ENCODE peak calls at places on chromosome 5, in ten cellular contexts. Q is thyroid gland; J is prostate gland; S is MM.1S; N is IMR-90; Y is astrocyte; I is effector memory CD4-positive, alpha-beta T cell; W is lower lobe of right lung; X is HCT116; L is fibroblast of lung. U is an unnamed sample. For H3K4me1, the result is how much of the 10 kb centered on the place peaks cover.

GRCh38 chr5:16797949-16798348 is 138.1 kb downstream of the MYO10 start:
- DNase-seq in J (no peak), W (no peak), N (no peak), Q (no peak), Y (no peak), X (no peak), I (no peak), S (no peak), L (no peak), U (no peak)

GRCh38 chr5:173831196-173831914 is 56.8 kb upstream of the CPEB4 start:
- DNase-seq in X (no peak), L (no peak), I (no peak), N (no peak), Q (no peak), J (no peak), S (no peak), Y (no peak), W (no peak), U (no peak)

GRCh38 chr5:3007577-3007976 is 256.1 kb upstream of the IRX2 start:
- DNase-seq in L (no peak), X (no peak), J (no peak), Y (no peak), Q (no peak), S (no peak), N (no peak), I (no peak), W (no peak), U (no peak)

GRCh38 chr5:43357797-43358196 is 44.6 kb upstream of the HMGCS1 start:
- DNase-seq in Q (no peak), N (no peak), Y (no peak), S (no peak), W (no peak), X (no peak), L (no peak), J (no peak), I (no peak), U (no peak)

GRCh38 chr5:15789661-15790060 is 289.7 kb downstream of the FBXL7 start:
- DNase-seq in J (no peak), N (peak), Y (peak), W (no peak), L (no peak), Q (no peak), X (no peak), S (no peak), I (no peak), U (no peak)

GRCh38 chr5:115511632-115512031 is 32.9 kb downstream of the FEM1C start:
- DNase-seq in Q (no peak), L (no peak), S (no peak), W (no peak), J (no peak), N (no peak), I (no peak), Y (no peak), X (no peak), U (no peak)

GRCh38 chr5:154779105-154779504 is 23.9 kb downstream of the LARP1 start:
- DNase-seq in W (no peak), X (peak), I (no peak), N (peak), Q (no peak), J (no peak), Y (peak), S (no peak), L (peak), U (no peak)

GRCh38 chr5:179118756-179119414 is 58.7 kb downstream of the ZNF354C start:
- DNase-seq in J (no peak), S (no peak), X (no peak), W (no peak), N (no peak), I (no peak), Y (no peak), L (no peak), Q (no peak), U (no peak)

GRCh38 chr5:39186289-39186688 is 33.1 kb downstream of the FYB1 start:
- DNase-seq in W (no peak), I (no peak), Y (no peak), J (no peak), S (no peak), X (no peak), L (no peak), N (no peak), Q (no peak), U (no peak)

GRCh38 chr5:170630226-170630625 is 126.4 kb downstream of the KCNIP1 start:
- DNase-seq in X (no peak), S (no peak), L (no peak), Y (no peak), I (no peak), Q (no peak), W (no peak), J (no peak), N (no peak), U (no peak)

GRCh38 chr5:1208743-1209551 is 7.6 kb downstream of the SLC6A19 start:
- DNase-seq in Y (no peak), L (no peak), J (no peak), N (no peak), S (no peak), Q (peak), W (peak), X (no peak), I (no peak), U (no peak)

GRCh38 chr5:82419559-82420332 is 141.6 kb upstream of the RPS23 start:
- DNase-seq in N (no peak), J (no peak), Q (no peak), S (no peak), X (no peak), Y (no peak), L (no peak), W (no peak), I (no peak), U (no peak)

GRCh38 chr5:112491257-112491656 is 72.2 kb upstream of the EPB41L4A start:
- DNase-seq in L (no peak), X (peak), S (no peak), I (no peak), J (no peak), N (peak), W (no peak), Y (no peak), Q (no peak), U (no peak)

GRCh38 chr5:154367101-154367500 is 78.7 kb upstream of the SAP30L start:
- DNase-seq in I (no peak), L (peak), S (no peak), J (no peak), W (no peak), Q (no peak), N (peak), X (no peak), Y (peak), U (no peak)

GRCh38 chr5:167985373-167985772 is 306.1 kb upstream of the WWC1 start:
- DNase-seq in J (no peak), W (no peak), I (no peak), X (no peak), Y (peak), L (no peak), N (no peak), S (no peak), Q (no peak), U (no peak)

GRCh38 chr5:88438006-88438405 is 169.4 kb upstream of the TMEM161B start:
- DNase-seq in W (no peak), X (peak), L (no peak), Y (peak), N (no peak), S (no peak), I (no peak), J (no peak), Q (peak), U (no peak)

GRCh38 chr5:173627860-173628392 is 11.5 kb upstream of the BOD1 start:
- DNase-seq in I (no peak), S (no peak), W (no peak), X (no peak), L (no peak), N (no peak), J (no peak), Y (no peak), Q (peak), U (no peak)

GRCh38 chr5:135537271-135537670 is 1.5 kb upstream of the NEUROG1 start:
- DNase-seq in I (no peak), S (no peak), X (no peak), J (no peak), W (no peak), Q (no peak), N (no peak), Y (no peak), L (no peak), U (no peak)

GRCh38 chr5:113678924-113679575 is 165.6 kb downstream of the YTHDC2 start:
- DNase-seq in L (peak), S (peak), Y (peak), J (no peak), N (peak), X (peak), W (no peak), Q (peak), I (no peak), U (no peak)

GRCh38 chr5:168786142-168786541 is 207.0 kb upstream of the PANK3 start:
- DNase-seq in S (no peak), X (peak), N (no peak), L (no peak), J (no peak), Q (no peak), I (no peak), W (no peak), Y (peak), U (no peak)

GRCh38 chr5:55934117-55934613 is 60.6 kb downstream of the IL6ST start:
- DNase-seq in W (no peak), S (no peak), N (no peak), Q (no peak), J (peak), I (no peak), X (no peak), L (peak), Y (no peak), U (no peak)

GRCh38 chr5:112895682-112896081 is 26.3 kb downstream of the REEP5 start:
- DNase-seq in I (no peak), J (no peak), X (no peak), S (no peak), Y (no peak), L (no peak), N (no peak), W (no peak), Q (no peak), U (no peak)

GRCh38 chr5:123206618-123207320 is 117.7 kb downstream of the PRDM6 start:
- DNase-seq in L (peak), Q (no peak), X (no peak), J (no peak), N (peak), W (no peak), S (no peak), I (no peak), Y (peak), U (no peak)

GRCh38 chr5:126516133-126516532 is 78.9 kb downstream of the ALDH7A1 start:
- DNase-seq in J (no peak), I (no peak), S (no peak), X (no peak), Q (no peak), Y (peak), N (peak), L (peak), W (no peak), U (no peak)

GRCh38 chr5:1502046-1502736 is 21.6 kb downstream of the LPCAT1 start:
- DNase-seq in Y (no peak), S (no peak), L (no peak), W (peak), J (no peak), Q (no peak), I (peak), X (no peak), N (no peak), U (peak)

GRCh38 chr5:120615967-120616645 is 152.0 kb downstream of the PRR16 start:
- DNase-seq in L (peak), Y (peak), X (no peak), S (no peak), I (no peak), Q (no peak), W (no peak), N (peak), J (no peak), U (no peak)

GRCh38 chr5:172188033-172188892 is at the start of gene STK10:
- DNase-seq in N (peak), Q (peak), S (peak), Y (peak), X (peak), W (peak), J (peak), L (peak), I (peak), U (peak)

GRCh38 chr5:16539169-16539666 is 73.6 kb upstream of the ZNF622 start:
- DNase-seq in J (no peak), Y (peak), I (no peak), L (peak), S (no peak), W (no peak), Q (peak), X (no peak), N (peak), U (no peak)

GRCh38 chr5:144448457-144448856 is 277.8 kb downstream of the KCTD16 start:
- DNase-seq in J (no peak), Q (no peak), S (no peak), L (no peak), N (no peak), Y (no peak), X (no peak), I (no peak), W (no peak), U (no peak)

GRCh38 chr5:170753311-170753710 is 30.2 kb upstream of the GABRP start:
- DNase-seq in Q (no peak), J (no peak), X (no peak), Y (no peak), I (no peak), L (no peak), S (no peak), W (no peak), N (no peak), U (no peak)

GRCh38 chr5:54547711-54548250 is 30.2 kb downstream of the SNX18 start:
- DNase-seq in N (peak), J (no peak), I (no peak), X (no peak), W (no peak), S (no peak), L (peak), Y (peak), Q (peak), U (no peak)

GRCh38 chr5:120808135-120808534 is 344.0 kb downstream of the PRR16 start:
- DNase-seq in N (peak), X (no peak), J (no peak), Q (no peak), L (no peak), Y (peak), I (no peak), S (no peak), W (no peak), U (no peak)

GRCh38 chr5:97726106-97726505 is 543.1 kb upstream of the RIOK2 start:
- DNase-seq in J (no peak), I (no peak), S (no peak), Q (no peak), X (no peak), N (no peak), L (no peak), Y (no peak), W (no peak), U (no peak)

GRCh38 chr5:163381832-163382231 is 55.6 kb upstream of the CCNG1 start:
- DNase-seq in Q (no peak), N (no peak), J (no peak), Y (no peak), W (no peak), S (no peak), L (no peak), I (no peak), X (no peak), U (no peak)

GRCh38 chr5:168747987-168748777 is 169.0 kb upstream of the PANK3 start:
- DNase-seq in J (no peak), S (peak), L (no peak), N (no peak), Q (peak), I (peak), W (peak), Y (no peak), X (peak), U (no peak)

GRCh38 chr5:24643255-24643654 is 1.5 kb downstream of the CDH10 start:
- DNase-seq in L (no peak), X (no peak), S (no peak), Q (no peak), W (no peak), J (no peak), I (no peak), N (no peak), Y (no peak), U (no peak)

GRCh38 chr5:126514159-126515141 is 80.6 kb downstream of the ALDH7A1 start:
- DNase-seq in X (no peak), I (no peak), S (no peak), L (peak), N (peak), W (no peak), Y (peak), Q (no peak), J (no peak), U (no peak)

DNA sequence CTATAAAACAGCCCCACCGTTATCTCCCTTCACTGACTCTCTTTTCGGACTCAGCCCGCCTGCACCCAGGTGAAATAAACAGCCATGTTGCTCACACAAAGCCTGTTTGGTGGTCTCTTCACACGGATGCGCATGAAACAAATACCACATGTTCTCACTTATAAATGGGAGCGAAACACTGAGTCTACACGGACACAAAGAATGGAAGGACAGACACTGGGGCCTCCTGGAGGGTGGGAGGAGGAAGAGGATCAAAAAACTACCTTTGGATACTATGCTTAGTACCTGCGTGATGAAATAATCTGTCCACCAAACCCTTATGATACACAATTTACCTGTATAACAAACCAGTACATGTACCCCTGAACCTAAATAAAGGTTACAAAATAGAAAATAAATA is 98.6 kb downstream of the ICE1 start:
- DNase-seq in Y (no peak), J (no peak), N (no peak), X (no peak), L (no peak), S (no peak), I (no peak), W (no peak), Q (no peak), U (no peak)
- H3K27ac ChIP-seq in Y (no peak), J (no peak), N (no peak), X (no peak), L (no peak), S (no peak), I (no peak), W (no peak), Q (no peak), U (no peak)

DNA sequence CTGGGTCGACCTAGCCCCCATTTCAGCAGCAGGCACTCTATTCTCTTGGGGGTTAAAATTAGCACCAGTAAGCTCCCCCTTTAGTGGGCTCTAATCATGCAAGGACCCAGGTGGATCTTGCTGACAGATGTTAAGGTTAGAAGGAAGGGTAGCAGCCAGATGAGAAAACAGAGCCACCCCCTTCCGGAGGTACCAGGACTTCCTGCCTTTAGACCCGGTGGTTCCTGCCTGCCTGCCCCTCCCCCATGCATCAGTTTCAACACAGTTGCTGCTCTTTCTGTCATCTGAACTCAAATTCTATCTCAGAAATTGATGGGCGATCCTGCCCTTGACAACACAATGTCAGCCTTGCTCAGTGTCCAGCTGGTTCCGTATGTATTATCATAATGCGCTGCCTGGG is 287.3 kb downstream of the EBF1 start:
- DNase-seq in L (no peak), N (no peak), Y (no peak), X (no peak), S (no peak), Q (peak), J (no peak), I (no peak), W (no peak), U (peak)
- H3K4me1 ChIP-seq in L (under half), N (under half), Y (under half), X (under half), S (under half), Q (under half), J (under half), I (under half), W (under half), U (under half)

DNA sequence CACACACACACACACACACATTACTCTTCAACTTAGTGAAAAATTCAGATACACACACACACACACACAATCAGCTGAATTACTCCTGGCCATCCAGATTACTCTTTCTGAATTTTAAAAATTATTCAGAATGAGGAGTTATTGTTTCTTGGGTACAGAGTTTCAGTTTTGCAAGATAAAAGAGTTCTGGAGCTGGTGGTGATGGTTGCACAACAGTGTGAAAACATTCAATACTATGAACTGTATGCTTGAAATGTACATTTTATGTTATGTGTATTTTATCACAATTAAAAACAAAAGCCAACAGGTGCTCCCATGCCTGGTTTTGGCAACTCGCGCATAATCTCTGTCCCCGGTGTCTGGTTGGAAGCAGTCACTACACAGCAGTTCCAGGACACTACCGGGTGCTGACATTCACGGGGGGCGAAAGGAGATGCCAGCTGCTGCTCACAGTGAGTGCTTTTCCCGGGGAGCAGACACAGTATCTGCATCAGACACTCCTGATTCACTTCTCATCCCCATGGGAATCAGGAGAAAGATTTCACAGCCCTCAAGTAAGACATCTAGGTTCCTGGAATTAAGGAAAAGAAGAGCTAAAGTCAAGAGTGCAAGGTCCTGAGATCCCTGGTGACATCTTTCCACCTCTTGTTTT is 55.7 kb downstream of the LHFPL2 start:
- DNase-seq in S (no peak), I (no peak), N (no peak), Y (no peak), J (no peak), Q (no peak), W (no peak), L (no peak), X (no peak), U (no peak)
- H3K27ac ChIP-seq in S (no peak), I (no peak), N (peak), Y (peak), J (no peak), Q (no peak), W (no peak), L (no peak), X (no peak), U (no peak)

GRCh38 chr5:150649828-150650712 is 9.6 kb downstream of the SYNPO start:
- DNase-seq in J (no peak), N (no peak), W (no peak), Y (no peak), S (no peak), I (no peak), Q (no peak), L (no peak), X (no peak), U (no peak)
- H3K4me1 ChIP-seq in J (under half), N (under half), W (half or more), Y (under half), S (under half), I (under half), Q (under half), L (under half), X (under half), U (under half)